ENCODE peak calls at places on chromosomes 2 and 18, in six cellular contexts. S is IMR-90, D is K562, C is GM12878, G is HepG2, F is SK-N-SH. R is an unnamed sample.

GRCh38 chr2:62383843-62384242 is 122.2 kb downstream of the TMEM17 start:
- DNase-seq in F (no peak), C (no peak), D (no peak), G (no peak), S (peak; percentile 20), R (no peak)

GRCh38 chr2:38602136-38602731 is 494 bp downstream of the HNRNPLL start:
- DNase-seq in C (no peak), G (no peak), S (no peak), D (no peak), F (peak; percentile 77), R (peak; percentile 35)

GRCh38 chr2:237955640-237956401 is 11.0 kb upstream of the UBE2F start:
- DNase-seq in F (peak; percentile 71), C (no peak), G (no peak), D (no peak), S (no peak), R (no peak)

GRCh38 chr2:161250864-161251436 is 57.3 kb upstream of the PSMD14 start:
- DNase-seq in C (no peak), G (peak; percentile 74), D (peak; percentile 80), F (peak; percentile 67), S (peak; percentile 37), R (peak; percentile 68)

GRCh38 chr2:150607471-150607870 is 120.0 kb upstream of the RND3 start:
- DNase-seq in D (no peak), G (no peak), S (peak; percentile 69), C (no peak), F (no peak), R (no peak)

GRCh38 chr18:49075697-49076096 is 124.9 kb upstream of the SMAD7 start:
- DNase-seq in C (no peak), G (no peak), F (no peak), D (no peak), S (peak; percentile 46), R (no peak)

GRCh38 chr2:36445191-36445590 is 89.6 kb downstream of the CRIM1 start:
- DNase-seq in S (no peak), G (no peak), F (no peak), D (no peak), C (no peak), R (no peak)

GRCh38 chr2:124692707-124693106 is 667.6 kb downstream of the CNTNAP5 start:
- DNase-seq in S (no peak), D (no peak), C (no peak), G (no peak), F (no peak), R (no peak)

GRCh38 chr18:48667276-48668254 is 128.7 kb downstream of the CTIF start:
- DNase-seq in G (peak; percentile 23), C (no peak), D (no peak), F (peak; percentile 76), S (peak; percentile 49), R (no peak)

GRCh38 chr2:100754951-100755350 is 65.0 kb upstream of the NPAS2 start:
- DNase-seq in S (no peak), G (no peak), F (no peak), C (no peak), D (no peak), R (no peak)

GRCh38 chr2:20599861-20600461 is 50.9 kb downstream of the HS1BP3 start:
- DNase-seq in D (no peak), F (no peak), C (no peak), S (no peak), G (no peak), R (no peak)

GRCh38 chr2:223642496-223642895 is 40.3 kb upstream of the SCG2 start:
- DNase-seq in G (no peak), C (no peak), S (peak; percentile 23), D (no peak), F (no peak), R (no peak)

GRCh38 chr2:52881606-52882005 is 886.0 kb upstream of the CHAC2 start:
- DNase-seq in D (no peak), F (no peak), S (peak; percentile 91), C (no peak), G (no peak), R (peak; percentile 75)

GRCh38 chr2:102355526-102356380 is at the start of gene IL18R1:
- DNase-seq in G (peak; percentile 53), D (peak; percentile 84), S (peak; percentile 69), C (peak; percentile 42), F (peak; percentile 87), R (peak; percentile 73)

GRCh38 chr2:173552540-173552939 is 197.9 kb downstream of the CDCA7 start:
- DNase-seq in F (no peak), G (no peak), S (no peak), D (no peak), C (no peak), R (no peak)

GRCh38 chr2:174802459-174802858 is 38.2 kb upstream of the CHRNA1 start:
- DNase-seq in D (no peak), G (no peak), C (no peak), F (no peak), S (peak; percentile 52), R (no peak)

GRCh38 chr2:197828464-197829135 is 24.2 kb downstream of the PLCL1 start:
- DNase-seq in D (no peak), S (no peak), G (no peak), F (no peak), C (no peak), R (no peak)

GRCh38 chr2:100852999-100853908 is 33.3 kb downstream of the NPAS2 start:
- DNase-seq in C (no peak), F (no peak), S (peak; percentile 34), D (no peak), G (peak; percentile 52), R (no peak)

GRCh38 chr18:76553715-76554603 is 58.9 kb upstream of the ZNF516 start:
- DNase-seq in F (no peak), D (no peak), C (no peak), G (peak; percentile 79), S (peak; percentile 90), R (no peak)

GRCh38 chr18:27948981-27949380 is 227.9 kb downstream of the CDH2 start:
- DNase-seq in S (no peak), C (no peak), G (no peak), D (no peak), F (no peak), R (no peak)

GRCh38 chr2:190947139-190947538 is 66.5 kb downstream of the GLS start:
- DNase-seq in G (peak; percentile 25), F (peak; percentile 18), D (no peak), S (peak; percentile 40), C (no peak), R (no peak)

GRCh38 chr2:74383254-74383653 is 3.1 kb upstream of the DCTN1 start:
- DNase-seq in G (peak; percentile 66), D (no peak), F (no peak), S (peak; percentile 86), C (no peak), R (no peak)

GRCh38 chr2:121502246-121502645 is 28.4 kb upstream of the RNU4ATAC start:
- DNase-seq in S (peak; percentile 73), C (no peak), F (no peak), G (no peak), D (no peak), R (no peak)

GRCh38 chr2:2007551-2008501 is 263.5 kb upstream of the PXDN start:
- DNase-seq in G (no peak), F (no peak), S (no peak), C (no peak), D (no peak), R (no peak)

GRCh38 chr2:25098558-25099486 is 56.9 kb downstream of the EFR3B start:
- DNase-seq in S (peak; percentile 80), D (no peak), G (no peak), C (no peak), F (no peak), R (peak; percentile 77)

GRCh38 chr2:48934807-48935206 is 179.3 kb upstream of the LHCGR start:
- DNase-seq in D (no peak), C (no peak), F (no peak), S (no peak), G (no peak), R (no peak)

GRCh38 chr2:137223722-137224121 is 458.4 kb downstream of the THSD7B start:
- DNase-seq in C (no peak), G (no peak), S (no peak), D (peak; percentile 0), F (no peak), R (no peak)

GRCh38 chr2:149679286-149679685 is 91.7 kb upstream of the MMADHC start:
- DNase-seq in F (no peak), D (no peak), G (no peak), C (no peak), S (peak; percentile 67), R (no peak)

GRCh38 chr2:206962966-206963365 is 23.6 kb downstream of the CPO start:
- DNase-seq in G (no peak), F (no peak), D (no peak), C (no peak), S (no peak), R (no peak)

GRCh38 chr2:37802899-37803379 is 122.1 kb upstream of the RMDN2 start:
- DNase-seq in D (no peak), C (no peak), G (no peak), S (peak; percentile 99), F (no peak), R (peak; percentile 71)

GRCh38 chr2:47808614-47809013 is 25.7 kb downstream of the MSH6 start:
- DNase-seq in S (no peak), F (no peak), G (no peak), C (no peak), D (no peak), R (no peak)

GRCh38 chr2:134435936-134436335 is 182.1 kb downstream of the MGAT5 start:
- DNase-seq in D (no peak), G (no peak), F (no peak), C (no peak), S (no peak), R (no peak)
- TF ChIP-seq SMC3 in D (no peak), G (no peak), F (no peak), C (no peak), S (no peak), R (no peak)

DNA sequence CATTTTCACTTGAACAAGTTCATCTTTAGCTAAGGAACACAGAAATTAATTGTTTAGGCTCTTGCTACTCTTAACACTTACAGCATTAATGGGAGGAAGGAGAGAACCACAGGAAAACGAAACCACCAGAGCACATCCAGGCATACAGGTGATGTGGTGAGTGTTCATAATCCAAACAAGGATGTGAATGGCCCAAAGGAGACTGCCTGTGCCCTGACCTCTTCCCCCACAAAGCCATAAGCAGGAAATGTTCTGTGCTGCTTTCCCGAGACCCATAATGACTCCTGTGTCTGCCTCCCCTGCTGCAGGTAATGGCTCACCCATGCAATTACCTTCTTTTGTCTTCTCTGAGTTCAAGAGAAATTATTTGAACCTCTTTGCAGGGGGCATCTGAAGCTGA is 295.9 kb upstream of the LINC00305 start:
- DNase-seq in C (no peak), F (no peak), D (no peak), G (no peak), S (no peak), R (no peak)
- TF ChIP-seq SMC3 in C (no peak), F (no peak), D (no peak), G (no peak), S (no peak), R (no peak)

GRCh38 chr2:54212456-54212855 is 43.6 kb downstream of the TSPYL6 start:
- DNase-seq in D (no peak), C (no peak), S (peak; percentile 96), F (no peak), G (peak; percentile 71), R (no peak)
- TF ChIP-seq SMC3 in D (no peak), C (no peak), S (no peak), F (no peak), G (no peak), R (no peak)

DNA sequence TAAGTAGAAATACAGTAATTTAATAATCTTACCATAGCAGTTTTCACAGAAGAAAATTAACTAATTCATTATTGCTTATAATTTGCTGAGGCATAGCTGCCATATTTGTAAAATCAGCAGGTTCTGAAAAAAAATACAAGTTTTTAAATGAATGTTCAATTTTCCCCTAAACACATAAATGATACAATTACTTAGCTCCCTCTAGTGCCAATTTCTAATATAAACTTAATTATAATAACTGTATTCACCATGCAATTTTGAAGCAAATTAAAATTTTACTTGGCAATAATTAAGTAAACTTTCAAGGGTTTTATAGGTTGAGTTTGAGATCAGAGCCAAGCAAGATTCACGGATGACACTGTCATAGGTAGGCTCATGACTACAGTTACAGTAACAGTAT is 1321.6 kb upstream of the ACVR2A start:
- DNase-seq in S (peak; percentile 9), F (no peak), D (no peak), G (no peak), C (no peak), R (no peak)
- TF ChIP-seq SMC3 in S (peak; percentile 44), F (no peak), D (no peak), G (no peak), C (peak; percentile 31), R (peak; percentile 63)

R was measured in A549.